ENCODE peak calls at places on chromosomes 5 and 9, in six cellular contexts. Y is neuronal stem cell, R is H9, A is IMR-90, E is H1, I is trophoblast cell. F is an unnamed sample. For H3K79me1, the result is how much of the 10 kb centered on the place peaks cover.

GRCh38 chr5:154090656-154091055 is 51.9 kb downstream of the MFAP3 start:
- DNase-seq in Y (no peak), E (no peak), A (no peak), I (no peak), R (no peak), F (no peak)

GRCh38 chr9:841371-842209 is at the start of gene DMRT1:
- DNase-seq in A (no peak), E (peak), Y (peak), R (peak), I (no peak), F (no peak)

GRCh38 chr9:99037768-99038167 is 67.1 kb upstream of the TGFBR1 start:
- DNase-seq in I (no peak), Y (no peak), A (no peak), E (no peak), R (no peak), F (no peak)

GRCh38 chr5:150070277-150070638 is 16.1 kb downstream of the CSF1R start:
- DNase-seq in E (no peak), Y (no peak), I (no peak), A (no peak), R (peak), F (no peak)

GRCh38 chr5:90134381-90134780 is 275.2 kb downstream of the CETN3 start:
- DNase-seq in R (no peak), Y (no peak), I (no peak), A (no peak), E (no peak), F (no peak)

GRCh38 chr9:113853333-113853732 is 22.8 kb upstream of the ZNF618 start:
- DNase-seq in A (no peak), R (no peak), E (no peak), Y (no peak), I (no peak), F (peak)

GRCh38 chr5:157857821-157858526 is 971 bp downstream of the CLINT1 start:
- DNase-seq in A (peak), Y (no peak), I (no peak), E (no peak), R (no peak), F (peak)

GRCh38 chr9:73183917-73184861 is 32.5 kb downstream of the ANXA1 start:
- DNase-seq in I (no peak), A (peak), E (no peak), Y (no peak), R (no peak), F (peak)

GRCh38 chr5:132001647-132002561 is 9.6 kb downstream of the ACSL6 start:
- DNase-seq in E (no peak), A (peak), Y (no peak), R (peak), I (no peak), F (peak)

DNA sequence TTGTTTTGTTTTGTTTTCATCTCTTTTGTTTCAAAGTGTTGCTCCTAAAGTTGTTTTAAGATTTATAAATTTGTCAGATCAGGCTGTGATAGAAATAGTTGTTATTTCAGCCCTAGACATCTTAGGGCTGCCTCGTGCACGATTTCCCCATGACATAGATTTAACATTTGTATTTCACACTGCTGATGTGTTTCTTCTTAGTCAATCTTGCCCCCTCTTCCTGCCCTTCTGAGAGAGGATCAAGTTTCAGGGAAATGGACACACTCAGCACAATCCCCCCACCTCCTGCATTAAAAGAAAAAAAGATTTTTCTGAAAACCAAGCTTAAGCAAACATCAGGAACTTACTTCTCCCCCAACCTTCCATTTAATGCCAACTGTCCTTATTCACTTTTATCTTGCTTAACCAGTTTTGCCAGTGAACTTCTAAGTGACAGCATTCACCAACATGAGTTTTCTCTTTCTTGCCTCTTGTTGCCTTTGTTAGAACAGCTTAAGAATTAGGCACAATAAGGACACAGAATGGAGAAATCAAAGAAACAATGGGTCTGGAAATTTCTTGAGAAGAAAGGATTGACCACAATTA is 450.0 kb downstream of the ARHGEF28 start:
- DNase-seq in I (no peak), A (peak), E (no peak), Y (no peak), R (no peak), F (no peak)
- H2BK120ac ChIP-seq in I (no peak), A (no peak), E (no peak), Y (no peak), R (no peak), F (no peak)

GRCh38 chr9:134670851-134671281 is 29.3 kb downstream of the COL5A1 start:
- DNase-seq in R (no peak), A (no peak), E (no peak), I (no peak), Y (no peak), F (no peak)

GRCh38 chr9:134666801-134667200 is 25.2 kb downstream of the COL5A1 start:
- DNase-seq in Y (no peak), I (no peak), E (no peak), A (peak), R (no peak), F (peak)

GRCh38 chr9:134671341-134672113 is 29.9 kb downstream of the COL5A1 start:
- DNase-seq in R (no peak), A (no peak), I (no peak), Y (no peak), E (no peak), F (no peak)

GRCh38 chr9:134670042-134670525 is 28.5 kb downstream of the COL5A1 start:
- DNase-seq in R (no peak), A (peak), I (peak), Y (no peak), E (no peak), F (peak)

DNA sequence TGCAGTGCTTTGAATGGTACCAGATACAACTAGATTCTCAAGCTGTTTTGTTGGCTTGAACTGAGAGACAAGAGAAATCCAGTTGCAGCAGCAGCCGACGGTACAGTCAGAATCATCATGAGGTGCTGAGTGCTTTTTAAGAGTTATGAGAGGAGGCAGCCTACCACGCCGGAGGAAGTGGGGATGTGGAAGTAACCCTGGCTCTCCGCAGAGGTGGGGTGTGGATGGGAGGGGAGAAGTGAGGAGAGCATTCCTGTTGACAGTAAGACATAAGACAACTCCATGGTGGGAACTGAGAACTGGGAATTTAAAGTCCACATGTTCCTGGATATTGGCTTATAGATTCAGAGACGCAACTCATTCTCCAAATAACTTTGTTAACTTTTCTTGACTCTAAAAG is 28.0 kb downstream of the COL5A1 start:
- DNase-seq in E (no peak), Y (no peak), R (no peak), A (no peak), I (no peak), F (peak)
- H3K79me1 ChIP-seq in E (under half), Y (under half), R (under half), A (half or more), I (under half), F (under half)

DNA sequence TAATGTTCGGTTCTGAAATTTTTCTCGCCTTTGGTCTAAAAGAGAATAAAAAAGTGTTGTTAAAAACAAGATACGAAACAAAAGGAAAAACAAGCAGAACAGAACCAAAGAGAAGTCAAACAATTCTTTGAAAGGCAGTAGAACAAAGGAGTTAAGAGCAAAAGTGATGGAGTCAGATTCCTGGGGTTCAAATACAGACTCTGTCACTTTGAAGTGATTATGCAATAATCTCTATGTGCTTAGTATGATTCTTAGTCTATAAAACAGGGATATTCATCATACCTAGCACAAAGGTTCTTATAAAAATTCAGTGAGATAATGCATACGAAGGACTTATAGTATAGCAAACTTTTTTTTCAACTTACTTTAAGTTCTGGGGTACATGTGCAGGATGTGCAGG is 48.3 kb downstream of the C9 start:
- DNase-seq in R (no peak), A (no peak), I (no peak), E (no peak), Y (no peak), F (no peak)
- H4K91ac ChIP-seq in R (no peak), A (no peak), I (no peak), E (no peak), Y (no peak), F (no peak)

DNA sequence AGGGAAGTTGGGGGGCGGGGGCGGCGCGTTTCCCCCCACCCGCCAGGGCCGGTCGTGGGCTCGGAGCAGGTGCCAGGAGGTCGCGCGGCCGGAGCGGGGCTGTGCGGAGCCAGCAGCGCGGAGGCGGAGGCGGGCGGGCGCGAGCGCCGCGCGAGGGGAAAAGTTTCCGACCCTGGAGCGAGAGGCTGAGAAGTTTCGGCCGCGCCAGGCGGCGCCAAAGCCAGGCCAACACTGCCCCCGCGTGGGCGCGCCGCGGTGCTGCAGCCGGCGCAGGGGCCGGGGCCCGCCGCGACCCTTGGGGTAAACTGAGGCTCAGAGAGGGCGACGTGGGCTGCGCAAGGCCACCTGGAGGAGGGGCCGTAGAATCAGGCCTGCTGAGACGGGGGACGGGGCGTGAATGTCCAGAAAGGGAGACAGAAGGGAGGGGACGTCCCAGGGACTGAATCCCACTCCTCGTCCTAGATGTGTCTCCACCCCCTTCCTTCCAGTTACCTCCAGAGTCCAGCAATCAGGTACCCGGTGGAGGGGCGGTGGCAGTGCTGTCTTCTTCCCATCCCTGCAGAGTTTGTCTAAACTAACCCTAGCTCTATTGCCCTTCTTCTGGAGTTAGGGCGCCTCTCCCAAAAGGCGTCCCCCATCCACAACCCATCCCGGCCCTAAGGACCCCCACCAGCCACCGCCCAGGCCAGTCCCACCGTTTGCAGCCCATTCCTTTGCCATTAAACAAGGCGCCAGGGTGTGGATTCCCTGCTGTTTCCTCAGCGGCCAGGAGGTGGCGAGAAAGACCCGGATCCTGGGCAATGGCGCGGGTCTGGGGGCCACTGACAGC is 10.2 kb downstream of the C9orf50 start:
- DNase-seq in Y (peak), R (peak), E (peak), A (peak), I (peak), F (peak)
- H2BK120ac ChIP-seq in Y (peak), R (no peak), E (no peak), A (peak), I (peak), F (peak)